ENCODE peak calls at places on chromosomes 7 and 10, in seven cellular contexts. E is stomach, C is H7, L is colonic mucosa, K is left kidney, M is foreskin keratinocyte, N is astrocyte. V is an unnamed sample.

GRCh38 chr7:122303971-122304603 is 463 bp downstream of the FEZF1 start:
- DNase-seq in E (no peak), C (peak; percentile 80), L (no peak), K (peak; percentile 58), M (no peak), N (no peak), V (no peak)

GRCh38 chr10:117271427-117271826 is 30.5 kb downstream of the SLC18A2 start:
- DNase-seq in E (no peak), C (no peak), L (no peak), K (no peak), M (peak; percentile 61), N (peak; percentile 24), V (peak; percentile 62)

GRCh38 chr10:5462841-5463293 is 36.5 kb downstream of the CALML5 start:
- DNase-seq in E (no peak), C (no peak), L (peak; percentile 16), K (no peak), M (no peak), N (no peak), V (no peak)

GRCh38 chr7:139488810-139489209 is 5.3 kb upstream of the KLRG2 start:
- DNase-seq in E (no peak), C (no peak), L (no peak), K (peak; percentile 80), M (no peak), N (no peak), V (no peak)

GRCh38 chr10:89891006-89891405 is 189.6 kb downstream of the KIF20B start:
- DNase-seq in E (no peak), C (no peak), L (no peak), K (no peak), M (peak; percentile 17), N (peak; percentile 8), V (no peak)

GRCh38 chr7:17422966-17423365 is 124.5 kb downstream of the AHR start:
- DNase-seq in E (no peak), C (no peak), L (no peak), K (no peak), M (no peak), N (peak; percentile 91), V (peak; percentile 66)

GRCh38 chr7:113774182-113774807 is 144.5 kb downstream of the PPP1R3A start:
- DNase-seq in E (no peak), C (peak; percentile 13), L (no peak), K (peak; percentile 40), M (peak; percentile 10), N (peak; percentile 43), V (peak; percentile 59)

GRCh38 chr10:131703527-131703926 is 197.3 kb upstream of the PPP2R2D start:
- DNase-seq in E (no peak), C (no peak), L (no peak), K (no peak), M (no peak), N (no peak), V (no peak)

GRCh38 chr10:7417103-7417623 is 6.3 kb upstream of the SFMBT2 start:
- DNase-seq in E (no peak), C (no peak), L (no peak), K (peak; percentile 67), M (no peak), N (no peak), V (peak; percentile 37)

GRCh38 chr7:126210707-126211106 is 1042.0 kb downstream of the GRM8 start:
- DNase-seq in E (no peak), C (no peak), L (no peak), K (no peak), M (no peak), N (no peak), V (no peak)

GRCh38 chr7:44398506-44398905 is 73.1 kb upstream of the CAMK2B start:
- DNase-seq in E (no peak), C (no peak), L (no peak), K (no peak), M (no peak), N (no peak), V (peak; percentile 95)

GRCh38 chr10:67926956-67927355 is 42.5 kb downstream of the SIRT1 start:
- DNase-seq in E (no peak), C (no peak), L (no peak), K (no peak), M (no peak), N (peak; percentile 22), V (no peak)

GRCh38 chr10:73376679-73377078 is 18.0 kb upstream of the CFAP70 start:
- DNase-seq in E (no peak), C (no peak), L (no peak), K (no peak), M (peak; percentile 64), N (no peak), V (no peak)

GRCh38 chr7:143901360-143901709 is 641 bp downstream of the TCAF1 start:
- DNase-seq in E (peak; percentile 44), C (no peak), L (peak; percentile 49), K (peak; percentile 90), M (no peak), N (peak; percentile 60), V (peak; percentile 30)

GRCh38 chr7:32034052-32034451 is 36.2 kb downstream of the PDE1C start:
- DNase-seq in E (no peak), C (peak; percentile 3), L (no peak), K (peak; percentile 67), M (peak; percentile 68), N (no peak), V (no peak)

GRCh38 chr7:123916240-123916724 is 8.8 kb upstream of the SPAM1 start:
- DNase-seq in E (no peak), C (peak; percentile 68), L (peak; percentile 53), K (peak; percentile 60), M (peak; percentile 4), N (peak; percentile 0), V (peak; percentile 26)

GRCh38 chr10:43867113-43867512 is 218.4 kb upstream of the ZNF32 start:
- DNase-seq in E (no peak), C (no peak), L (no peak), K (no peak), M (no peak), N (no peak), V (no peak)

GRCh38 chr7:1842321-1843221 is 172.5 kb downstream of the ELFN1 start:
- DNase-seq in E (no peak), C (peak; percentile 80), L (no peak), K (peak; percentile 83), M (no peak), N (no peak), V (no peak)

GRCh38 chr7:17136156-17136555 is 162.3 kb upstream of the AHR start:
- DNase-seq in E (no peak), C (no peak), L (no peak), K (no peak), M (no peak), N (no peak), V (no peak)

GRCh38 chr10:1061930-1062769 is 6.0 kb downstream of the WDR37 start:
- DNase-seq in E (no peak), C (no peak), L (no peak), K (no peak), M (no peak), N (peak; percentile 85), V (peak; percentile 48)